ENCODE peak calls at places on chromosomes 7 and 10, in four cellular contexts. R, J, N and Q are unnamed samples.

GRCh38 chr7:139691253-139691781 is 86.5 kb downstream of the HIPK2 start:
- DNase-seq in R (no peak), J (peak; percentile 67), N (no peak), Q (no peak)

GRCh38 chr10:88831709-88832108 is 19.9 kb downstream of the ANKRD22 start:
- DNase-seq in R (no peak), J (no peak), N (no peak), Q (no peak)

GRCh38 chr10:108970016-108970415 is 953.3 kb downstream of the XPNPEP1 start:
- DNase-seq in R (no peak), J (peak; percentile 30), N (no peak), Q (no peak)

GRCh38 chr10:92290076-92290836 is 622 bp downstream of the CPEB3 start:
- DNase-seq in R (no peak), J (peak; percentile 50), N (peak; percentile 66), Q (no peak)

GRCh38 chr10:62638062-62638477 is 166.4 kb upstream of the ADO start:
- DNase-seq in R (no peak), J (peak; percentile 29), N (no peak), Q (no peak)

GRCh38 chr10:112634096-112634830 is 187.2 kb downstream of the VTI1A start:
- DNase-seq in R (no peak), J (peak; percentile 23), N (no peak), Q (no peak)

GRCh38 chr10:128463991-128464755 is 337.9 kb upstream of the MKI67 start:
- DNase-seq in R (no peak), J (peak; percentile 25), N (peak; percentile 44), Q (peak; percentile 21)

GRCh38 chr7:152464312-152465117 is 28.7 kb upstream of the KMT2C start:
- DNase-seq in R (no peak), J (peak; percentile 65), N (peak; percentile 64), Q (no peak)

GRCh38 chr7:158110661-158111555 is 476.7 kb downstream of the PTPRN2 start:
- DNase-seq in R (no peak), J (no peak), N (no peak), Q (no peak)

GRCh38 chr10:11745045-11745444 is 2.9 kb downstream of the ECHDC3 start:
- DNase-seq in R (no peak), J (no peak), N (no peak), Q (no peak)

GRCh38 chr7:85823379-85823778 is 636.5 kb upstream of the SEMA3D start:
- DNase-seq in R (no peak), J (peak; percentile 34), N (no peak), Q (no peak)

GRCh38 chr10:59281861-59282260 is 80.5 kb downstream of the FAM13C start:
- DNase-seq in R (no peak), J (no peak), N (no peak), Q (no peak)

GRCh38 chr10:131387018-131387529 is 75.6 kb upstream of the TCERG1L start:
- DNase-seq in R (no peak), J (no peak), N (no peak), Q (no peak)

GRCh38 chr10:102410427-102411073 is 8.0 kb downstream of the PSD start:
- DNase-seq in R (no peak), J (no peak), N (no peak), Q (no peak)

GRCh38 chr7:100396421-100396982 is 23.2 kb downstream of the PILRA start:
- DNase-seq in R (no peak), J (no peak), N (no peak), Q (no peak)

GRCh38 chr7:152054377-152055230 is 29.1 kb downstream of the GALNT11 start:
- DNase-seq in R (peak; percentile 24), J (peak; percentile 90), N (no peak), Q (peak; percentile 44)

GRCh38 chr10:49688920-49689319 is 9.5 kb downstream of the C10orf53 start:
- DNase-seq in R (no peak), J (no peak), N (no peak), Q (no peak)

GRCh38 chr7:48427671-48428070 is 256.4 kb downstream of the ABCA13 start:
- DNase-seq in R (no peak), J (peak; percentile 32), N (no peak), Q (no peak)

GRCh38 chr10:8365935-8366911 is 311.7 kb downstream of the GATA3 start:
- DNase-seq in R (no peak), J (no peak), N (no peak), Q (no peak)

GRCh38 chr7:99102809-99103690 is 40.9 kb downstream of the SMURF1 start:
- DNase-seq in R (no peak), J (peak; percentile 89), N (peak; percentile 56), Q (no peak)

GRCh38 chr10:15311885-15312280 is 59.2 kb downstream of the FAM171A1 start:
- DNase-seq in R (no peak), J (no peak), N (peak; percentile 34), Q (no peak)

GRCh38 chr7:73869011-73869785 is 8.2 kb downstream of the TMEM270 start:
- DNase-seq in R (no peak), J (no peak), N (peak; percentile 45), Q (no peak)

GRCh38 chr7:132509667-132510066 is 66.6 kb downstream of the PLXNA4 start:
- DNase-seq in R (no peak), J (no peak), N (no peak), Q (no peak)

GRCh38 chr7:31002256-31002655 is 38.5 kb downstream of the GHRHR start:
- DNase-seq in R (no peak), J (peak; percentile 80), N (no peak), Q (no peak)

GRCh38 chr10:26437637-26438461 is at the start of gene APBB1IP:
- DNase-seq in R (no peak), J (peak; percentile 84), N (no peak), Q (no peak)

GRCh38 chr7:90946711-90947501 is 317.3 kb upstream of the FZD1 start:
- DNase-seq in R (no peak), J (no peak), N (no peak), Q (no peak)

GRCh38 chr7:52719677-52720076 is 315.8 kb upstream of the POM121L12 start:
- DNase-seq in R (no peak), J (no peak), N (peak; percentile 60), Q (no peak)

GRCh38 chr10:11145498-11145855 is 127.8 kb downstream of the CELF2 start:
- DNase-seq in R (no peak), J (no peak), N (peak; percentile 44), Q (no peak)

GRCh38 chr10:107232013-107232412 is 67.5 kb upstream of the SORCS1 start:
- DNase-seq in R (no peak), J (no peak), N (no peak), Q (no peak)

GRCh38 chr10:128040681-128041080 is 85.5 kb downstream of the MKI67 start:
- DNase-seq in R (no peak), J (no peak), N (no peak), Q (no peak)

GRCh38 chr7:45184326-45185027 is 26.9 kb downstream of the RAMP3 start:
- DNase-seq in R (no peak), J (no peak), N (no peak), Q (no peak)

GRCh38 chr7:112079671-112080070 is 126.5 kb downstream of the DOCK4 start:
- DNase-seq in R (no peak), J (no peak), N (no peak), Q (no peak)

GRCh38 chr10:31288001-31288400 is 31.0 kb upstream of the ZEB1 start:
- DNase-seq in R (no peak), J (no peak), N (no peak), Q (no peak)

GRCh38 chr10:126088144-126088543 is 191.8 kb downstream of the FANK1 start:
- DNase-seq in R (no peak), J (peak; percentile 82), N (no peak), Q (no peak)

GRCh38 chr10:124062390-124062789 is 31.0 kb downstream of the CHST15 start:
- DNase-seq in R (no peak), J (no peak), N (no peak), Q (no peak)

GRCh38 chr10:85535926-85536325 is 830.7 kb downstream of the GRID1 start:
- DNase-seq in R (no peak), J (no peak), N (no peak), Q (no peak)

GRCh38 chr7:101119876-101120275 is 7.0 kb upstream of the SERPINE1 start:
- DNase-seq in R (no peak), J (peak; percentile 63), N (peak; percentile 37), Q (no peak)

GRCh38 chr7:36726806-36727503 is 2.7 kb upstream of the AOAH start:
- DNase-seq in R (no peak), J (no peak), N (no peak), Q (no peak)

GRCh38 chr10:79196470-79197461 is 128.0 kb downstream of the ZMIZ1 start:
- DNase-seq in R (no peak), J (peak; percentile 54), N (peak; percentile 54), Q (no peak)